ENCODE peak calls at places on chromosome 1, in ten cellular contexts. X is activated CD8-positive, alpha-beta memory T cell treated with anti-CD3 and anti-CD28 coated beads, Interleukin-2, amount 10 ng/mL, durations not matched to agents 7 days and 5 days; D is psoas muscle; W is amygdala; P is astrocyte; M is heart right ventricle; K is Karpas-422; Z is activated T-cell treated with anti-CD3 and anti-CD28 coated beads for 24 hours; V is ovary; C is cardiac muscle cell. U is an unnamed sample.

GRCh38 chr1:64006276-64007051 is 197.0 kb upstream of the UBE2U start:
- DNase-seq in X (no peak), D (no peak), W (no peak), P (peak), M (no peak), K (no peak), Z (no peak), V (no peak), C (no peak), U (no peak)

GRCh38 chr1:110440877-110441276 is 10.1 kb upstream of the PROK1 start:
- DNase-seq in X (no peak), D (peak), W (no peak), P (peak), M (no peak), K (no peak), Z (no peak), V (peak), C (no peak), U (no peak)

GRCh38 chr1:21397813-21398188 is 42.1 kb upstream of the NBPF3 start:
- DNase-seq in X (no peak), D (no peak), W (no peak), P (peak), M (no peak), K (peak), Z (no peak), V (no peak), C (no peak), U (no peak)

GRCh38 chr1:230282157-230282556 is 144.0 kb downstream of the PGBD5 start:
- DNase-seq in X (no peak), D (no peak), W (no peak), P (no peak), M (no peak), K (peak), Z (no peak), V (no peak), C (no peak), U (no peak)

GRCh38 chr1:85830837-85831236 is 122.6 kb upstream of the ZNHIT6 start:
- DNase-seq in X (no peak), D (no peak), W (no peak), P (no peak), M (no peak), K (no peak), Z (no peak), V (no peak), C (no peak), U (no peak)

GRCh38 chr1:17276568-17276967 is 27.7 kb downstream of the PADI3 start:
- DNase-seq in X (no peak), D (no peak), W (no peak), P (peak), M (no peak), K (no peak), Z (no peak), V (no peak), C (no peak), U (no peak)

GRCh38 chr1:65420590-65421340 is at the start of the genes LEPR and LEPROT:
- DNase-seq in X (no peak), D (no peak), W (no peak), P (peak), M (no peak), K (no peak), Z (no peak), V (no peak), C (no peak), U (no peak)

GRCh38 chr1:197869502-197869890 is 32.9 kb upstream of the C1orf53 start:
- DNase-seq in X (no peak), D (no peak), W (no peak), P (no peak), M (no peak), K (no peak), Z (no peak), V (no peak), C (no peak), U (no peak)

GRCh38 chr1:214551052-214551435 is 358 bp downstream of the PTPN14 start:
- DNase-seq in X (no peak), D (peak), W (no peak), P (no peak), M (peak), K (no peak), Z (no peak), V (no peak), C (peak), U (no peak)

GRCh38 chr1:18597159-18598042 is 33.2 kb upstream of the PAX7 start:
- DNase-seq in X (peak), D (peak), W (peak), P (no peak), M (peak), K (peak), Z (peak), V (peak), C (peak), U (no peak)

GRCh38 chr1:21104683-21105082 is 72.0 kb downstream of the EIF4G3 start:
- DNase-seq in X (no peak), D (no peak), W (no peak), P (no peak), M (no peak), K (no peak), Z (no peak), V (no peak), C (no peak), U (no peak)

GRCh38 chr1:117630423-117630998 is 24.7 kb downstream of the TENT5C start:
- DNase-seq in X (no peak), D (peak), W (no peak), P (no peak), M (peak), K (no peak), Z (no peak), V (no peak), C (peak), U (no peak)

GRCh38 chr1:90114521-90115141 is 119.7 kb downstream of the ZNF326 start:
- DNase-seq in X (no peak), D (no peak), W (no peak), P (peak), M (no peak), K (peak), Z (no peak), V (no peak), C (peak), U (no peak)

GRCh38 chr1:178127482-178127881 is 33.6 kb downstream of the RASAL2 start:
- DNase-seq in X (no peak), D (no peak), W (no peak), P (no peak), M (no peak), K (no peak), Z (no peak), V (no peak), C (no peak), U (no peak)

GRCh38 chr1:91940496-91940895 is 8.7 kb upstream of the BRDT start:
- DNase-seq in X (no peak), D (no peak), W (no peak), P (no peak), M (no peak), K (no peak), Z (no peak), V (no peak), C (no peak), U (no peak)

GRCh38 chr1:109197163-109198042 is 16.3 kb upstream of the SARS1 start:
- DNase-seq in X (no peak), D (peak), W (no peak), P (peak), M (peak), K (no peak), Z (no peak), V (no peak), C (peak), U (no peak)

GRCh38 chr1:17984510-17985085 is 123.0 kb upstream of the IGSF21 start:
- DNase-seq in X (no peak), D (no peak), W (no peak), P (peak), M (no peak), K (peak), Z (no peak), V (no peak), C (peak), U (no peak)

GRCh38 chr1:47495176-47495713 is 57.4 kb downstream of the FOXD2 start:
- DNase-seq in X (no peak), D (no peak), W (no peak), P (no peak), M (no peak), K (no peak), Z (no peak), V (no peak), C (no peak), U (no peak)

GRCh38 chr1:152473887-152474537 is 36.6 kb upstream of the LCE5A start:
- DNase-seq in X (no peak), D (no peak), W (no peak), P (no peak), M (no peak), K (no peak), Z (no peak), V (no peak), C (no peak), U (no peak)

GRCh38 chr1:172431721-172432192 is 11.3 kb downstream of the C1orf105 start:
- DNase-seq in X (no peak), D (no peak), W (no peak), P (no peak), M (no peak), K (no peak), Z (no peak), V (no peak), C (no peak), U (no peak)

GRCh38 chr1:1217621-1218523 is 3.9 kb upstream of the TNFRSF4 start:
- DNase-seq in X (no peak), D (no peak), W (no peak), P (no peak), M (no peak), K (no peak), Z (peak), V (no peak), C (no peak), U (no peak)

GRCh38 chr1:164785841-164786534 is 227.0 kb downstream of the PBX1 start:
- DNase-seq in X (no peak), D (no peak), W (no peak), P (peak), M (no peak), K (no peak), Z (no peak), V (no peak), C (no peak), U (no peak)

GRCh38 chr1:169866577-169866976 is 27.1 kb downstream of the SCYL3 start:
- DNase-seq in X (no peak), D (no peak), W (no peak), P (no peak), M (no peak), K (no peak), Z (no peak), V (no peak), C (no peak), U (no peak)

GRCh38 chr1:160032165-160032827 is 506 bp upstream of the PIGM start:
- DNase-seq in X (no peak), D (no peak), W (no peak), P (no peak), M (no peak), K (peak), Z (no peak), V (no peak), C (no peak), U (no peak)

GRCh38 chr1:180228648-180229482 is 1.2 kb upstream of the LHX4 start:
- DNase-seq in X (no peak), D (no peak), W (no peak), P (no peak), M (no peak), K (peak), Z (no peak), V (peak), C (peak), U (no peak)

GRCh38 chr1:156198831-156199349 is 5.0 kb downstream of the SLC25A44 start:
- DNase-seq in X (peak), D (no peak), W (no peak), P (no peak), M (no peak), K (no peak), Z (no peak), V (no peak), C (no peak), U (no peak)

GRCh38 chr1:200668514-200669313 is 993 bp downstream of the DDX59 start:
- DNase-seq in X (no peak), D (no peak), W (no peak), P (no peak), M (no peak), K (peak), Z (no peak), V (no peak), C (no peak), U (no peak)

GRCh38 chr1:180646547-180646946 is 14.7 kb downstream of the XPR1 start:
- DNase-seq in X (peak), D (no peak), W (no peak), P (no peak), M (no peak), K (no peak), Z (no peak), V (no peak), C (no peak), U (no peak)

GRCh38 chr1:236361909-236362590 is 32.0 kb upstream of the EDARADD start:
- DNase-seq in X (no peak), D (no peak), W (no peak), P (no peak), M (no peak), K (no peak), Z (no peak), V (no peak), C (no peak), U (no peak)

GRCh38 chr1:115762792-115763191 is 5.7 kb downstream of the CASQ2 start:
- DNase-seq in X (no peak), D (no peak), W (no peak), P (no peak), M (no peak), K (no peak), Z (no peak), V (no peak), C (no peak), U (peak)

GRCh38 chr1:219220945-219221344 is 47.3 kb downstream of the LYPLAL1 start:
- DNase-seq in X (no peak), D (no peak), W (no peak), P (no peak), M (no peak), K (no peak), Z (no peak), V (no peak), C (peak), U (no peak)

GRCh38 chr1:8495928-8496401 is 178.1 kb downstream of the SLC45A1 start:
- DNase-seq in X (peak), D (no peak), W (no peak), P (no peak), M (no peak), K (peak), Z (peak), V (no peak), C (no peak), U (no peak)

GRCh38 chr1:65581120-65581519 is 160.7 kb downstream of the LEPR start:
- DNase-seq in X (no peak), D (no peak), W (no peak), P (no peak), M (no peak), K (no peak), Z (no peak), V (no peak), C (no peak), U (no peak)

GRCh38 chr1:52904590-52905375 is 16.8 kb downstream of the ECHDC2 start:
- DNase-seq in X (peak), D (peak), W (no peak), P (no peak), M (no peak), K (peak), Z (no peak), V (no peak), C (peak), U (no peak)

GRCh38 chr1:15070145-15070748 is 83.3 kb upstream of the TMEM51 start:
- DNase-seq in X (no peak), D (no peak), W (no peak), P (no peak), M (no peak), K (no peak), Z (no peak), V (no peak), C (no peak), U (no peak)

GRCh38 chr1:29569971-29570634 is 333.8 kb downstream of the PTPRU start:
- DNase-seq in X (no peak), D (peak), W (no peak), P (peak), M (no peak), K (no peak), Z (no peak), V (no peak), C (no peak), U (no peak)

GRCh38 chr1:186188004-186188539 is 187.0 kb downstream of the TPR start:
- DNase-seq in X (no peak), D (no peak), W (no peak), P (peak), M (no peak), K (no peak), Z (no peak), V (no peak), C (no peak), U (no peak)

GRCh38 chr1:157147906-157148717 is 9.9 kb upstream of the ETV3 start:
- DNase-seq in X (no peak), D (no peak), W (no peak), P (peak), M (no peak), K (no peak), Z (no peak), V (no peak), C (no peak), U (no peak)

GRCh38 chr1:209825591-209826433 is 2.0 kb upstream of the UTP25 start:
- DNase-seq in X (no peak), D (no peak), W (no peak), P (no peak), M (no peak), K (no peak), Z (no peak), V (no peak), C (no peak), U (no peak)

GRCh38 chr1:241606544-241606943 is 33.6 kb downstream of the CHML start:
- DNase-seq in X (no peak), D (no peak), W (no peak), P (peak), M (no peak), K (no peak), Z (no peak), V (no peak), C (no peak), U (no peak)

U was measured in vagina.